ENCODE peak calls at places on chromosomes 2 and 18, in five cellular contexts. R, F, T, Y and G are unnamed samples.

GRCh38 chr2:126678278-126679073 is 22.5 kb downstream of the GYPC start:
- DNase-seq in R (no peak), F (no peak), T (no peak), Y (no peak), G (no peak)

GRCh38 chr2:234136461-234136860 is 86.0 kb downstream of the SPP2 start:
- DNase-seq in R (no peak), F (no peak), T (no peak), Y (no peak), G (no peak)

GRCh38 chr2:121185571-121186074 is 99.4 kb downstream of the TFCP2L1 start:
- DNase-seq in R (no peak), F (no peak), T (peak), Y (peak), G (no peak)

GRCh38 chr2:223586261-223586660 is 15.9 kb downstream of the SCG2 start:
- DNase-seq in R (peak), F (no peak), T (no peak), Y (no peak), G (no peak)

GRCh38 chr2:162297925-162298552 is 20.4 kb downstream of the IFIH1 start:
- DNase-seq in R (peak), F (peak), T (peak), Y (peak), G (no peak)

GRCh38 chr18:57030417-57030816 is 116.5 kb upstream of the BOD1L2 start:
- DNase-seq in R (no peak), F (no peak), T (no peak), Y (no peak), G (no peak)

GRCh38 chr2:197229509-197230458 is 80.8 kb downstream of the ANKRD44 start:
- DNase-seq in R (peak), F (no peak), T (no peak), Y (no peak), G (no peak)

GRCh38 chr2:128784626-128785306 is 466.1 kb upstream of the HS6ST1 start:
- DNase-seq in R (no peak), F (no peak), T (no peak), Y (no peak), G (no peak)

GRCh38 chr2:120678251-120678650 is 57.4 kb upstream of the GLI2 start:
- DNase-seq in R (no peak), F (no peak), T (no peak), Y (no peak), G (no peak)

GRCh38 chr2:1748176-1748740 is 3.9 kb upstream of the PXDN start:
- DNase-seq in R (no peak), F (no peak), T (no peak), Y (peak), G (no peak)

GRCh38 chr2:85468096-85468703 is 49.7 kb downstream of the SH2D6 start:
- DNase-seq in R (no peak), F (no peak), T (no peak), Y (no peak), G (no peak)

GRCh38 chr2:20164061-20164733 is 60.7 kb downstream of the SDC1 start:
- DNase-seq in R (no peak), F (no peak), T (no peak), Y (no peak), G (no peak)

GRCh38 chr2:104872034-104872865 is 18.3 kb downstream of the POU3F3 start:
- DNase-seq in R (no peak), F (no peak), T (no peak), Y (no peak), G (peak)

GRCh38 chr18:49411928-49412327 is 48.5 kb downstream of the DYM start:
- DNase-seq in R (no peak), F (no peak), T (no peak), Y (no peak), G (no peak)

GRCh38 chr2:233114421-233114861 is 54.3 kb downstream of the INPP5D start:
- DNase-seq in R (no peak), F (peak), T (no peak), Y (no peak), G (no peak)

GRCh38 chr2:178829981-178830380 is 22.8 kb upstream of the TTN start:
- DNase-seq in R (no peak), F (no peak), T (no peak), Y (no peak), G (no peak)

GRCh38 chr2:209471037-209471436 is 47.2 kb downstream of the MAP2 start:
- DNase-seq in R (peak), F (no peak), T (no peak), Y (no peak), G (no peak)

GRCh38 chr2:60550151-60550983 is 3.1 kb downstream of the BCL11A start:
- DNase-seq in R (peak), F (peak), T (no peak), Y (peak), G (peak)

GRCh38 chr2:191696001-191696400 is 18.1 kb downstream of the NABP1 start:
- DNase-seq in R (peak), F (no peak), T (peak), Y (no peak), G (peak)

GRCh38 chr2:129167456-129167855 is 812.0 kb upstream of the RAB6C start:
- DNase-seq in R (no peak), F (no peak), T (no peak), Y (no peak), G (no peak)

GRCh38 chr18:79274823-79275222 is 120.9 kb upstream of the NFATC1 start:
- DNase-seq in R (no peak), F (no peak), T (no peak), Y (no peak), G (no peak)

GRCh38 chr2:241563981-241564595 is 5.5 kb downstream of the BOK start:
- DNase-seq in R (no peak), F (no peak), T (no peak), Y (no peak), G (no peak)

GRCh38 chr2:178194600-178195389 is 483 bp downstream of the OSBPL6 start:
- DNase-seq in R (no peak), F (no peak), T (peak), Y (peak), G (peak)

GRCh38 chr2:239710953-239711861 is 310.4 kb upstream of the HDAC4 start:
- DNase-seq in R (no peak), F (no peak), T (no peak), Y (peak), G (no peak)

GRCh38 chr18:79692056-79692455 is 12.5 kb downstream of the CTDP1 start:
- DNase-seq in R (no peak), F (no peak), T (no peak), Y (no peak), G (no peak)

GRCh38 chr2:288002-288742 is at the start of gene ALKAL2:
- DNase-seq in R (no peak), F (no peak), T (no peak), Y (peak), G (no peak)

DNA sequence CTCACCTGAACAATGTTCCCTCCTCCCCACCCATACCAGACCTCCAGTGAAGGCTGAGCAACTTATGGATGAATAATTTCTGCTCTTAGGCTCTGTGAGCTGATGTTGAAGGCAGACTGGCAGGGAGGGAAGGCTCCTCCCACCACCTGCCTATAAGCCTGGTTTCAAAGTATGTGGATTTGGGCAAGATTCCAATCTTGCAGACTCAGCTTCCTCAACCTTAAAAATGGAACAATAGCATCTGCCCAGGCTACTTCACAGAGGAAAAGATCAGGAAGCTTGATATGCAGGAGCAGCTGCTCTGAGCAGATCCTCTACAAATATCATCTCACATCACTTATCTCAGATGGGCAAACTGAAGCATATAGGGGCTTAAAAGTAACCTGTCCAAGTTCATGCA is 112.2 kb downstream of the ZFP36L2 start:
- DNase-seq in R (no peak), F (no peak), T (no peak), Y (no peak), G (no peak)
- H3K27ac ChIP-seq in R (no peak), F (no peak), T (no peak), Y (no peak), G (no peak)

GRCh38 chr18:31247574-31248199 is 70.3 kb upstream of the DSG1 start:
- DNase-seq in R (no peak), F (no peak), T (no peak), Y (no peak), G (no peak)
- H3K27ac ChIP-seq in R (no peak), F (no peak), T (no peak), Y (no peak), G (no peak)

GRCh38 chr2:25619187-25619586 is 54.2 kb downstream of the DTNB start:
- DNase-seq in R (no peak), F (no peak), T (no peak), Y (no peak), G (no peak)
- H3K27ac ChIP-seq in R (no peak), F (no peak), T (no peak), Y (no peak), G (no peak)

DNA sequence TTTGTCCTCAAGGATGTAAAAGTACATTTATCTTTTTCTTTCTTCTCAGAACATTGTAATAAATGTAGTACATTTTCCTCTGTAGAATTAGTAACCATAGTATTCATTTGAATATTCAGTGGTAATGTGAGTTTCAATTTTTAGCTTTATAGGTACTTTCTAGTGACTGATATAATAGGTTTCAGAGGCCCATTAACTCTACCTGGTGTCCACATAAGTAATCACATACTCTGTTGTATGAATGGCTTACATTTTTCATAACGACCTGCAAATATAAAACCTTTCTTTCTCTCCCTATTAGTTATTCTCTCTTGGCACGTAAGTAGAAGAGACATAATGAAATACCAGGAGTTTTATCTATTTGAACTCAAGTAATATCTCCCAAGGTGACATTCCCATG is 1017.6 kb downstream of the DPP10 start:
- DNase-seq in R (no peak), F (no peak), T (no peak), Y (no peak), G (no peak)
- H3K27ac ChIP-seq in R (no peak), F (no peak), T (no peak), Y (no peak), G (no peak)

GRCh38 chr2:130836501-130837174 is at the start of gene ARHGEF4:
- DNase-seq in R (no peak), F (no peak), T (no peak), Y (peak), G (no peak)
- H3K27ac ChIP-seq in R (no peak), F (no peak), T (no peak), Y (no peak), G (peak)

GRCh38 chr2:55712477-55713060 is 18.9 kb upstream of the PNPT1 start:
- DNase-seq in R (no peak), F (no peak), T (no peak), Y (no peak), G (no peak)

GRCh38 chr2:55721601-55722215 is 28.1 kb upstream of the PNPT1 start:
- DNase-seq in R (no peak), F (no peak), T (no peak), Y (no peak), G (no peak)

GRCh38 chr2:55720417-55720816 is 26.8 kb upstream of the PNPT1 start:
- DNase-seq in R (no peak), F (no peak), T (no peak), Y (no peak), G (no peak)

GRCh38 chr2:55719852-55720251 is 26.2 kb upstream of the PNPT1 start:
- DNase-seq in R (no peak), F (no peak), T (no peak), Y (no peak), G (no peak)

GRCh38 chr2:55718165-55719008 is 24.7 kb upstream of the PNPT1 start:
- DNase-seq in R (peak), F (peak), T (no peak), Y (peak), G (peak)
- H3K27ac ChIP-seq in R (no peak), F (no peak), T (no peak), Y (no peak), G (no peak)

DNA sequence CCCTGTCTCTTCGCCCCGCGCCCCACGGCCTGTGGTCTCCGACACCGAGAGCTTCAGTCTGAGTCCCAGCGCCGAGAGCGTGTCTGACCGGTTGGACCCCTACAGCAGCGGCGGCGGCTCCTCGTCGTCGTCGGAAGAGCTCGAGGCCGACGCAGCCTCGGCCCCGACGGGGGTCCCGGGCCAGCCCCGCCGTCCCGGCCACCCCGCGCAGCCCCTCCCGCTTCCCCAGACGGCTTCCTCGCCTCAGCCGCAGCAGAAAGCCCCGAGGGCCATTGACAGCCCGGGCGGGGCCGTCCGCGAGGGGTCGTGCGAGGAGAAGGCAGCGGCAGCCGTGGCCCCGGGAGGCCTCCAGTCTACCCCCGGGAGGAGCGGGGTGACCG is 1.3 kb downstream of the PHLPP1 start:
- DNase-seq in R (no peak), F (peak), T (no peak), Y (peak), G (no peak)
- H3K27ac ChIP-seq in R (no peak), F (no peak), T (peak), Y (peak), G (peak)

DNA sequence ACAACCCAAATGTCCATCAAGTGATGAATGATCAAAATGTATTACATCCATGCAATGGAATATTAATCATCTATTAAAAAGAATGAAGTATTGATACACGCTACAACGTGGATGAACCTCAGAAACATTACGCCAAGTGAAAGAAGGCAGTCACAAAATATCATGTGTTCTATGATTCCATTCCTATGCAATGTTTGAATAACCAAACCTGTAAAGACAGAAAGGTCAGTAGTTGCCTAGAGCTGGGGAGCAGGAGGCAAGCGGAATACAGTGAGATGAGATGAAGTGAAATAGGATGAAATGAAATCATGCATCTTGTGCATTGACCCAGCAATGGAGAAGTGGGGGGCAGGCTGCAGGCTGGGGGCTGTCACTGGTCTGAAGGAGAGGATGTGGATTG is 17.9 kb upstream of the COL6A3 start:
- DNase-seq in R (no peak), F (no peak), T (no peak), Y (no peak), G (no peak)
- H3K27ac ChIP-seq in R (peak), F (no peak), T (no peak), Y (no peak), G (no peak)